ENCODE peak calls at places on chromosomes 12 and 14, in five cellular contexts. D is stimulated activated CD4-positive, alpha-beta T cell treated with anti-CD3 and anti-CD28 coated beads, Interleukin-2, amount 100 ng/mL, for 48 hours; Y is fibroblast of lung; V is MCF 10A; G is GM23338. F is an unnamed sample.

GRCh38 chr14:98182385-98183055 is 1089.5 kb downstream of the BCL11B start:
- DNase-seq in D (no peak), G (no peak), V (peak), Y (no peak), F (no peak)

GRCh38 chr14:92890830-92891598 is 31.9 kb upstream of the CHGA start:
- DNase-seq in G (no peak), D (no peak), Y (no peak), V (no peak), F (no peak)

GRCh38 chr14:99634443-99634842 is 10.5 kb upstream of the HHIPL1 start:
- DNase-seq in G (no peak), Y (no peak), D (no peak), V (no peak), F (no peak)

GRCh38 chr12:88529531-88530488 is 50.5 kb downstream of the KITLG start:
- DNase-seq in D (no peak), V (no peak), G (no peak), Y (no peak), F (no peak)

GRCh38 chr12:96183734-96184370 is 10.3 kb upstream of the ELK3 start:
- DNase-seq in G (no peak), V (no peak), D (no peak), Y (no peak), F (no peak)

GRCh38 chr12:70427611-70428010 is 61.5 kb downstream of the KCNMB4 start:
- DNase-seq in D (no peak), V (peak), G (no peak), Y (no peak), F (no peak)

GRCh38 chr12:30329281-30329680 is 366.4 kb downstream of the IPO8 start:
- DNase-seq in Y (peak), G (no peak), D (no peak), V (peak), F (peak)

GRCh38 chr14:85336817-85337216 is 193.1 kb upstream of the FLRT2 start:
- DNase-seq in V (no peak), D (no peak), G (no peak), Y (no peak), F (no peak)

GRCh38 chr14:22890416-22890815 is 7.4 kb downstream of the REM2 start:
- DNase-seq in V (no peak), D (no peak), G (no peak), Y (no peak), F (no peak)

GRCh38 chr12:47188576-47189441 is 109.0 kb upstream of the AMIGO2 start:
- DNase-seq in D (no peak), G (no peak), Y (peak), V (peak), F (no peak)

GRCh38 chr12:39357046-39357445 is 85.9 kb downstream of the KIF21A start:
- DNase-seq in G (no peak), Y (no peak), D (no peak), V (no peak), F (no peak)

GRCh38 chr12:81094718-81095360 is 17.0 kb downstream of the ACSS3 start:
- DNase-seq in V (no peak), G (no peak), Y (no peak), D (no peak), F (no peak)

GRCh38 chr12:12718853-12719252 is 1.7 kb downstream of the CDKN1B start:
- DNase-seq in V (peak), D (no peak), G (peak), Y (peak), F (peak)

GRCh38 chr12:23611320-23611719 is 338.1 kb downstream of the SOX5 start:
- DNase-seq in V (peak), G (no peak), D (no peak), Y (peak), F (no peak)

GRCh38 chr14:94291159-94291905 is 1.7 kb downstream of the SERPINA10 start:
- DNase-seq in D (no peak), G (no peak), Y (no peak), V (no peak), F (no peak)

GRCh38 chr14:81415781-81416180 is 15.7 kb upstream of the STON2 start:
- DNase-seq in G (no peak), V (no peak), Y (no peak), D (no peak), F (no peak)

GRCh38 chr12:82225871-82226270 is 132.3 kb downstream of the CCDC59 start:
- DNase-seq in G (no peak), Y (no peak), V (peak), D (no peak), F (no peak)

GRCh38 chr14:96309128-96309906 is 53.3 kb downstream of the BDKRB1 start:
- DNase-seq in Y (no peak), D (no peak), V (no peak), G (no peak), F (no peak)

F was measured in foreskin melanocyte.